ENCODE peak calls at places on chromosomes 3 and 15, in six cellular contexts. One of them, this sample, is unnamed.

GRCh38 chr15:101684384-101684783 is 32.2 kb upstream of the TM2D3 start:
- DNase-seq in AG04450: peak; percentile 32
- DNase-seq in left lung: no peak
- DNase-seq in OCI-LY7: no peak
- DNase-seq in CD8-positive, alpha-beta memory T cell: no peak
- DNase-seq in RWPE1: peak; percentile 62
- DNase-seq in this sample: no peak

GRCh38 chr3:138114431-138114918 is 933 bp downstream of the DZIP1L start:
- DNase-seq in AG04450: no peak
- DNase-seq in left lung: no peak
- DNase-seq in RWPE1: no peak
- DNase-seq in OCI-LY7: no peak
- DNase-seq in CD8-positive, alpha-beta memory T cell: no peak
- DNase-seq in this sample: no peak

GRCh38 chr3:50503504-50503903 is at the start of gene CACNA2D2:
- DNase-seq in AG04450: no peak
- DNase-seq in RWPE1: peak; percentile 54
- DNase-seq in OCI-LY7: no peak
- DNase-seq in CD8-positive, alpha-beta memory T cell: peak; percentile 64
- DNase-seq in left lung: peak; percentile 62
- DNase-seq in this sample: no peak

GRCh38 chr3:66276705-66277274 is 56.0 kb downstream of the SLC25A26 start:
- DNase-seq in RWPE1: peak; percentile 14
- DNase-seq in CD8-positive, alpha-beta memory T cell: peak; percentile 39
- DNase-seq in OCI-LY7: peak; percentile 77
- DNase-seq in left lung: no peak
- DNase-seq in AG04450: peak; percentile 65
- DNase-seq in this sample: no peak

GRCh38 chr3:53833650-53834049 is 12.6 kb downstream of the CHDH start:
- DNase-seq in left lung: peak; percentile 47
- DNase-seq in AG04450: no peak
- DNase-seq in CD8-positive, alpha-beta memory T cell: no peak
- DNase-seq in RWPE1: no peak
- DNase-seq in OCI-LY7: no peak
- DNase-seq in this sample: no peak

GRCh38 chr15:70054884-70055387 is 42.8 kb downstream of the TLE3 start:
- DNase-seq in CD8-positive, alpha-beta memory T cell: no peak
- DNase-seq in left lung: no peak
- DNase-seq in RWPE1: no peak
- DNase-seq in OCI-LY7: no peak
- DNase-seq in AG04450: no peak
- DNase-seq in this sample: peak; percentile 55

GRCh38 chr15:53031469-53031868 is 241.3 kb upstream of the ONECUT1 start:
- DNase-seq in RWPE1: no peak
- DNase-seq in CD8-positive, alpha-beta memory T cell: no peak
- DNase-seq in AG04450: no peak
- DNase-seq in OCI-LY7: no peak
- DNase-seq in left lung: no peak
- DNase-seq in this sample: no peak

GRCh38 chr3:69719723-69720122 is 19.5 kb upstream of the MITF start:
- DNase-seq in CD8-positive, alpha-beta memory T cell: no peak
- DNase-seq in left lung: no peak
- DNase-seq in RWPE1: no peak
- DNase-seq in OCI-LY7: no peak
- DNase-seq in AG04450: no peak
- DNase-seq in this sample: no peak

GRCh38 chr3:144407290-144407689 is 435.7 kb downstream of the DIPK2A start:
- DNase-seq in RWPE1: no peak
- DNase-seq in OCI-LY7: no peak
- DNase-seq in CD8-positive, alpha-beta memory T cell: no peak
- DNase-seq in left lung: no peak
- DNase-seq in AG04450: no peak
- DNase-seq in this sample: no peak

GRCh38 chr3:128252083-128252482 is 98.8 kb downstream of the EEFSEC start:
- DNase-seq in OCI-LY7: no peak
- DNase-seq in RWPE1: no peak
- DNase-seq in left lung: no peak
- DNase-seq in AG04450: no peak
- DNase-seq in CD8-positive, alpha-beta memory T cell: no peak
- DNase-seq in this sample: no peak

GRCh38 chr3:87503901-87504498 is 227.6 kb upstream of the POU1F1 start:
- DNase-seq in RWPE1: peak; percentile 65
- DNase-seq in CD8-positive, alpha-beta memory T cell: no peak
- DNase-seq in AG04450: peak; percentile 15
- DNase-seq in left lung: no peak
- DNase-seq in OCI-LY7: peak; percentile 56
- DNase-seq in this sample: no peak

GRCh38 chr3:120572027-120572426 is 24.1 kb upstream of the NDUFB4 start:
- DNase-seq in OCI-LY7: no peak
- DNase-seq in CD8-positive, alpha-beta memory T cell: no peak
- DNase-seq in left lung: no peak
- DNase-seq in RWPE1: no peak
- DNase-seq in AG04450: no peak
- DNase-seq in this sample: no peak

GRCh38 chr3:195868336-195868865 is 40.0 kb downstream of the TNK2 start:
- DNase-seq in CD8-positive, alpha-beta memory T cell: no peak
- DNase-seq in RWPE1: no peak
- DNase-seq in AG04450: no peak
- DNase-seq in OCI-LY7: no peak
- DNase-seq in left lung: no peak
- DNase-seq in this sample: no peak

GRCh38 chr3:127070776-127071175 is 87.9 kb downstream of the PLXNA1 start:
- DNase-seq in OCI-LY7: no peak
- DNase-seq in left lung: no peak
- DNase-seq in CD8-positive, alpha-beta memory T cell: no peak
- DNase-seq in AG04450: no peak
- DNase-seq in RWPE1: no peak
- DNase-seq in this sample: peak; percentile 30

GRCh38 chr3:31546152-31546551 is 13.4 kb downstream of the STT3B start:
- DNase-seq in left lung: no peak
- DNase-seq in CD8-positive, alpha-beta memory T cell: no peak
- DNase-seq in OCI-LY7: no peak
- DNase-seq in RWPE1: no peak
- DNase-seq in AG04450: no peak
- DNase-seq in this sample: no peak

GRCh38 chr3:178140491-178140890 is 395.7 kb upstream of the KCNMB2 start:
- DNase-seq in RWPE1: no peak
- DNase-seq in AG04450: peak; percentile 20
- DNase-seq in left lung: no peak
- DNase-seq in CD8-positive, alpha-beta memory T cell: no peak
- DNase-seq in OCI-LY7: no peak
- DNase-seq in this sample: no peak

GRCh38 chr15:60237411-60237810 is 160.4 kb downstream of the ANXA2 start:
- DNase-seq in OCI-LY7: no peak
- DNase-seq in AG04450: peak; percentile 26
- DNase-seq in left lung: no peak
- DNase-seq in CD8-positive, alpha-beta memory T cell: no peak
- DNase-seq in RWPE1: no peak
- DNase-seq in this sample: no peak

GRCh38 chr15:62594017-62594416 is 428.9 kb upstream of the C2CD4B start:
- DNase-seq in RWPE1: no peak
- DNase-seq in OCI-LY7: no peak
- DNase-seq in CD8-positive, alpha-beta memory T cell: no peak
- DNase-seq in AG04450: no peak
- DNase-seq in left lung: no peak
- DNase-seq in this sample: no peak

GRCh38 chr15:101267320-101268104 is 9.8 kb downstream of the SELENOS start:
- DNase-seq in CD8-positive, alpha-beta memory T cell: no peak
- DNase-seq in RWPE1: no peak
- DNase-seq in AG04450: no peak
- DNase-seq in left lung: no peak
- DNase-seq in OCI-LY7: no peak
- DNase-seq in this sample: no peak

GRCh38 chr15:95793226-95793625 is 537.3 kb upstream of the NR2F2 start:
- DNase-seq in OCI-LY7: no peak
- DNase-seq in CD8-positive, alpha-beta memory T cell: no peak
- DNase-seq in AG04450: no peak
- DNase-seq in RWPE1: no peak
- DNase-seq in left lung: no peak
- DNase-seq in this sample: no peak

GRCh38 chr3:13347390-13347966 is 72.6 kb downstream of the NUP210 start:
- DNase-seq in left lung: no peak
- DNase-seq in OCI-LY7: no peak
- DNase-seq in RWPE1: no peak
- DNase-seq in AG04450: no peak
- DNase-seq in CD8-positive, alpha-beta memory T cell: no peak
- DNase-seq in this sample: no peak

GRCh38 chr3:71176366-71176765 is 407.2 kb downstream of the FOXP1 start:
- DNase-seq in left lung: no peak
- DNase-seq in AG04450: no peak
- DNase-seq in CD8-positive, alpha-beta memory T cell: no peak
- DNase-seq in RWPE1: no peak
- DNase-seq in OCI-LY7: peak; percentile 12
- DNase-seq in this sample: no peak

GRCh38 chr15:55398243-55398642 is 9.9 kb downstream of the CCPG1 start:
- DNase-seq in CD8-positive, alpha-beta memory T cell: no peak
- DNase-seq in left lung: no peak
- DNase-seq in OCI-LY7: no peak
- DNase-seq in AG04450: no peak
- DNase-seq in RWPE1: no peak
- DNase-seq in this sample: no peak

GRCh38 chr15:55407631-55407948 is 569 bp downstream of the CCPG1 start:
- DNase-seq in left lung: no peak
- DNase-seq in AG04450: no peak
- DNase-seq in CD8-positive, alpha-beta memory T cell: no peak
- DNase-seq in OCI-LY7: no peak
- DNase-seq in RWPE1: peak; percentile 28
- DNase-seq in this sample: no peak

GRCh38 chr15:55403531-55403930 is 4.6 kb downstream of the CCPG1 start:
- DNase-seq in RWPE1: no peak
- DNase-seq in AG04450: no peak
- DNase-seq in CD8-positive, alpha-beta memory T cell: no peak
- DNase-seq in OCI-LY7: peak; percentile 61
- DNase-seq in left lung: no peak
- DNase-seq in this sample: no peak

GRCh38 chr15:55402707-55403106 is 5.5 kb downstream of the CCPG1 start:
- DNase-seq in AG04450: no peak
- DNase-seq in OCI-LY7: peak; percentile 12
- DNase-seq in RWPE1: no peak
- DNase-seq in left lung: no peak
- DNase-seq in CD8-positive, alpha-beta memory T cell: no peak
- DNase-seq in this sample: no peak

GRCh38 chr15:55401786-55402246 is 6.3 kb downstream of the CCPG1 start:
- DNase-seq in AG04450: no peak
- DNase-seq in CD8-positive, alpha-beta memory T cell: no peak
- DNase-seq in RWPE1: no peak
- DNase-seq in left lung: no peak
- DNase-seq in OCI-LY7: no peak
- DNase-seq in this sample: no peak
- H3K27ac ChIP-seq in AG04450: no peak overlapping the region
- H3K27ac ChIP-seq in CD8-positive, alpha-beta memory T cell: peak overlapping the region; percentile 14
- H3K27ac ChIP-seq in RWPE1: no peak overlapping the region
- H3K27ac ChIP-seq in left lung: no peak overlapping the region
- H3K27ac ChIP-seq in OCI-LY7: no peak overlapping the region
- H3K27ac ChIP-seq in this sample: no peak overlapping the region

GRCh38 chr15:76840830-76841460 is 64.2 kb downstream of the SCAPER start:
- DNase-seq in left lung: no peak
- DNase-seq in RWPE1: peak; percentile 26
- DNase-seq in OCI-LY7: peak; percentile 34
- DNase-seq in AG04450: peak; percentile 24
- DNase-seq in CD8-positive, alpha-beta memory T cell: no peak
- DNase-seq in this sample: no peak
- H3K27ac ChIP-seq in left lung: no peak overlapping the region
- H3K27ac ChIP-seq in RWPE1: no peak overlapping the region
- H3K27ac ChIP-seq in OCI-LY7: no peak overlapping the region
- H3K27ac ChIP-seq in AG04450: no peak overlapping the region
- H3K27ac ChIP-seq in CD8-positive, alpha-beta memory T cell: no peak overlapping the region
- H3K27ac ChIP-seq in this sample: no peak overlapping the region

GRCh38 chr15:48603922-48604321 is 41.6 kb downstream of the FBN1 start:
- DNase-seq in AG04450: no peak
- DNase-seq in RWPE1: no peak
- DNase-seq in left lung: no peak
- DNase-seq in CD8-positive, alpha-beta memory T cell: no peak
- DNase-seq in OCI-LY7: no peak
- DNase-seq in this sample: no peak

GRCh38 chr15:48602358-48603122 is 43.0 kb downstream of the FBN1 start:
- DNase-seq in CD8-positive, alpha-beta memory T cell: no peak
- DNase-seq in left lung: no peak
- DNase-seq in OCI-LY7: no peak
- DNase-seq in AG04450: no peak
- DNase-seq in RWPE1: peak; percentile 29
- DNase-seq in this sample: no peak

GRCh38 chr15:48604567-48604966 is 40.9 kb downstream of the FBN1 start:
- DNase-seq in CD8-positive, alpha-beta memory T cell: no peak
- DNase-seq in AG04450: no peak
- DNase-seq in RWPE1: no peak
- DNase-seq in OCI-LY7: no peak
- DNase-seq in left lung: no peak
- DNase-seq in this sample: no peak

GRCh38 chr15:48603123-48603500 is 42.4 kb downstream of the FBN1 start:
- DNase-seq in OCI-LY7: no peak
- DNase-seq in left lung: no peak
- DNase-seq in RWPE1: no peak
- DNase-seq in CD8-positive, alpha-beta memory T cell: no peak
- DNase-seq in AG04450: no peak
- DNase-seq in this sample: no peak

GRCh38 chr15:48601095-48601494 is 44.4 kb downstream of the FBN1 start:
- DNase-seq in RWPE1: no peak
- DNase-seq in OCI-LY7: no peak
- DNase-seq in CD8-positive, alpha-beta memory T cell: no peak
- DNase-seq in left lung: no peak
- DNase-seq in AG04450: no peak
- DNase-seq in this sample: no peak
- H3K27ac ChIP-seq in RWPE1: no peak overlapping the region
- H3K27ac ChIP-seq in OCI-LY7: no peak overlapping the region
- H3K27ac ChIP-seq in CD8-positive, alpha-beta memory T cell: no peak overlapping the region
- H3K27ac ChIP-seq in left lung: no peak overlapping the region
- H3K27ac ChIP-seq in AG04450: no peak overlapping the region
- H3K27ac ChIP-seq in this sample: no peak overlapping the region

GRCh38 chr3:45277636-45278035 is 51.5 kb upstream of the TMEM158 start:
- DNase-seq in AG04450: no peak
- DNase-seq in RWPE1: no peak
- DNase-seq in CD8-positive, alpha-beta memory T cell: no peak
- DNase-seq in left lung: no peak
- DNase-seq in OCI-LY7: no peak
- DNase-seq in this sample: no peak

GRCh38 chr3:45280227-45280626 is 54.1 kb upstream of the TMEM158 start:
- DNase-seq in OCI-LY7: no peak
- DNase-seq in RWPE1: no peak
- DNase-seq in AG04450: no peak
- DNase-seq in left lung: no peak
- DNase-seq in CD8-positive, alpha-beta memory T cell: no peak
- DNase-seq in this sample: no peak

GRCh38 chr3:45275006-45275704 is 49.1 kb upstream of the TMEM158 start:
- DNase-seq in AG04450: no peak
- DNase-seq in RWPE1: no peak
- DNase-seq in OCI-LY7: no peak
- DNase-seq in CD8-positive, alpha-beta memory T cell: no peak
- DNase-seq in left lung: no peak
- DNase-seq in this sample: no peak

DNA sequence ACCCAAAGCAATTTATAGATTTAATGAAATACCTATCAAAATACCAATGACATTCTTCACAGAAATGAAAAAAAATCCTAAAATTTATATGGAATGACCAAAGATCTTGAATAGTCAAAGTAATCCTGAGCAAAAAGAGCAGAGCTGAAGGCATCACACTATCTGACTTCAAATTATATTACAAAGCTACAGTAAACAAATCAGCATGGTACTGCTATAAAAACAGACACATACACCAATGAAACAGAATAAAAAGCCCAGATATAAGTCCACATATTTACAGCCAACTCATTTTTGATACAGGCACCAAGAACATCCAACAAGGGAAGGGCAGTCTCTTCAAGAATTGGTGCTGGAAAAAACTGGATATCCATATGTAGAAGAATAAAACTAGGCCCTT is 54.9 kb upstream of the TMEM158 start:
- DNase-seq in CD8-positive, alpha-beta memory T cell: no peak
- DNase-seq in OCI-LY7: no peak
- DNase-seq in left lung: no peak
- DNase-seq in RWPE1: no peak
- DNase-seq in AG04450: no peak
- DNase-seq in this sample: no peak
- H3K27ac ChIP-seq in CD8-positive, alpha-beta memory T cell: no peak overlapping the region
- H3K27ac ChIP-seq in OCI-LY7: no peak overlapping the region
- H3K27ac ChIP-seq in left lung: no peak overlapping the region
- H3K27ac ChIP-seq in RWPE1: no peak overlapping the region
- H3K27ac ChIP-seq in AG04450: no peak overlapping the region
- H3K27ac ChIP-seq in this sample: no peak overlapping the region